ENCODE peak calls at places on chromosomes 2 and 18, in five cellular contexts. E is neuronal stem cell; C is dorsolateral prefrontal cortex; K is CD4-positive, alpha-beta memory T cell; U is kidney. G is an unnamed sample.

GRCh38 chr2:127079358-127079920 is 27.5 kb downstream of the BIN1 start:
- DNase-seq in E (no peak), C (no peak), K (no peak), U (no peak), G (no peak)

GRCh38 chr18:30094556-30094955 is 948.0 kb downstream of the DSC3 start:
- DNase-seq in E (no peak), C (no peak), K (no peak), U (no peak), G (no peak)

GRCh38 chr2:209875270-209875669 is 103.6 kb downstream of the UNC80 start:
- DNase-seq in E (no peak), C (no peak), K (no peak), U (no peak), G (no peak)

GRCh38 chr2:176984987-176985386 is 227.6 kb upstream of the HNRNPA3 start:
- DNase-seq in E (no peak), C (no peak), K (no peak), U (no peak), G (no peak)

GRCh38 chr18:57048351-57048750 is 98.5 kb upstream of the BOD1L2 start:
- DNase-seq in E (no peak), C (no peak), K (no peak), U (no peak), G (no peak)

GRCh38 chr2:137525644-137526190 is 438.6 kb upstream of the HNMT start:
- DNase-seq in E (no peak), C (no peak), K (no peak), U (no peak), G (no peak)

GRCh38 chr2:25833566-25833965 is 44.7 kb downstream of the ASXL2 start:
- DNase-seq in E (no peak), C (no peak), K (no peak), U (no peak), G (no peak)

GRCh38 chr18:65942854-65943253 is 192.0 kb downstream of the CDH7 start:
- DNase-seq in E (no peak), C (no peak), K (no peak), U (no peak), G (no peak)

GRCh38 chr2:95539290-95539689 is 52.5 kb upstream of the TRIM43 start:
- DNase-seq in E (no peak), C (no peak), K (no peak), U (no peak), G (no peak)

GRCh38 chr2:101349893-101350662 is 37.2 kb downstream of the CREG2 start:
- DNase-seq in E (no peak), C (peak; percentile 50), K (no peak), U (no peak), G (no peak)

GRCh38 chr2:190860985-190861721 is 19.5 kb upstream of the GLS start:
- DNase-seq in E (no peak), C (no peak), K (no peak), U (no peak), G (no peak)

GRCh38 chr2:241774419-241775222 is 2.0 kb upstream of the GAL3ST2 start:
- DNase-seq in E (no peak), C (no peak), K (no peak), U (no peak), G (no peak)

GRCh38 chr2:42722328-42723190 is 41.4 kb downstream of the OXER1 start:
- DNase-seq in E (no peak), C (peak; percentile 15), K (no peak), U (no peak), G (peak; percentile 23)

GRCh38 chr2:128642801-128643200 is 324.1 kb upstream of the HS6ST1 start:
- DNase-seq in E (no peak), C (no peak), K (no peak), U (peak; percentile 30), G (no peak)

GRCh38 chr2:128642316-128642715 is 323.6 kb upstream of the HS6ST1 start:
- DNase-seq in E (no peak), C (no peak), K (no peak), U (peak; percentile 22), G (peak; percentile 10)

GRCh38 chr2:128644745-128645256 is 326.1 kb upstream of the HS6ST1 start:
- DNase-seq in E (peak; percentile 27), C (no peak), K (no peak), U (no peak), G (no peak)

GRCh38 chr2:128644156-128644555 is 325.5 kb upstream of the HS6ST1 start:
- DNase-seq in E (peak; percentile 71), C (no peak), K (no peak), U (peak; percentile 34), G (peak; percentile 33)

DNA sequence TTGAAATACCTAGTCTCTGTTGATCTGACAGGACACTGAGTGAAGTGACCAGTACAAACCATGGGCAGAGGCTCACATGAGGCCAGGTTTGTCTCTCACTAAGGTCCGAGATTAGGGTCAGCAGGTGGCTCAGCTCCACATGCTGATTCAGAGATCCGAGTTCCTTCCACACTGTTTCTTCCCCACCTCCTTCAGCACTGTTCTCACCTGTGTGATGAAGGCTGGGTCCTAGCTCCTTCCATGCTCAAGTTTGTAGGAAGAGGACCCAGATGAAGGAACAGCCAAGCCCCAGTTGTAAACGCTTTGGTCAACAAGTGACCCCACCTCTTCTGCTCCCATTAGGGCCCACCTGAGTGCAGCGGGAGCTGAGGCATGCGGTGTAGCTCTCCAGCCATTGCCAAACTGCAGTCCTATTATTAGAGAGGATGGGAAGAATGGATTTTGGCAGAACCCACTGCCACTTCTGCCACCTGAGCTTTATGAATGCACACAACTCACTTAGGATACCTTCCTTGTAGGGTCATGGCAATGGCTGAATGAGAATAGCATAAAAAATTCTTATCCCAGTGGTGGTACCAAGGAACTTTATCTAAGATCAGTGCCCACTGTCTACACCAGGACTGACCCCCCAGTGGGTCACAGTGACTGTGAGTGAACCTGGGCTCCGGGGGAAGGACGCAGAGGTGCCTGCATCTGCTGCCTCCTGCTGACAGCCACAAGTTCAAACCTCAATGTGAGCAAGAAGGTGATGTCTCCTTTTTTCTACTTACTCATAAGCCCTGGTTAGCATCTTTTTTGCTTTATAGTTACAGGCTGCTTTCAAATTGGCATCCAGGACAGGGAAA is 324.8 kb upstream of the HS6ST1 start:
- DNase-seq in E (no peak), C (no peak), K (no peak), U (peak; percentile 32), G (no peak)
- H3K27ac ChIP-seq in E (peak overlapping the region; percentile 64), C (no peak overlapping the region), K (no peak overlapping the region), U (no peak overlapping the region), G (no peak overlapping the region)

GRCh38 chr2:61178603-61179545 is 16.9 kb downstream of the C2orf74 start:
- DNase-seq in E (no peak), C (no peak), K (no peak), U (no peak), G (no peak)
- H3K27ac ChIP-seq in E (no peak overlapping the region), C (peak overlapping the region; percentile 100), K (peak overlapping the region; percentile 93), U (peak overlapping the region; percentile 99), G (peak overlapping the region; percentile 99)

DNA sequence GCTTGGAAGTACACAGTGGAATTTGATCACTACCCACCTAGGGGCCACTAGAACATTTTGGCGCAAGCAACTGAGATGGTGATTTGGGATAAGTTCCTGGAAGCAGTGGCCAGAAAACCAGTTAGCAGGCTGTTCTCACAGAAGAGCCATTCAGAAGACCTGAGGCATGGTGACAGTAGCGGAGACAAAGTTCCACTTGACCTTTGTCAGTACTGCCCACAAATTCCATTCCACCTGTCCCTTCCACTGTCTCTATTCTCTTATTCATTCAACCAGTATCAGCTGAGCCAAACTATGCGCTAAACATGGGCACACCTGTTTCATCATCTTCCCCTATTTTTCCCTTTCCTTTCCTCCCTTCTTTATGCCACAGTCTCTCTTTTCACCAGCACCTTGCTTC is 59.2 kb upstream of the PPP1CB start:
- DNase-seq in E (no peak), C (no peak), K (no peak), U (no peak), G (no peak)
- H3K27ac ChIP-seq in E (no peak overlapping the region), C (no peak overlapping the region), K (no peak overlapping the region), U (no peak overlapping the region), G (peak overlapping the region; percentile 23)

GRCh38 chr2:11777066-11777782 is 30.8 kb downstream of the LPIN1 start:
- DNase-seq in E (no peak), C (no peak), K (no peak), U (no peak), G (no peak)
- H3K27ac ChIP-seq in E (no peak overlapping the region), C (no peak overlapping the region), K (peak overlapping the region; percentile 52), U (no peak overlapping the region), G (no peak overlapping the region)

GRCh38 chr18:48541026-48541746 is 2.4 kb downstream of the CTIF start:
- DNase-seq in E (peak; percentile 65), C (peak; percentile 74), K (no peak), U (peak; percentile 92), G (peak; percentile 55)
- H3K27ac ChIP-seq in E (no peak overlapping the region), C (peak overlapping the region; percentile 95), K (no peak overlapping the region), U (peak overlapping the region; percentile 88), G (peak overlapping the region; percentile 93)

GRCh38 chr18:3388323-3388722 is 61.6 kb upstream of the TGIF1 start:
- DNase-seq in E (no peak), C (no peak), K (no peak), U (no peak), G (no peak)
- H3K27ac ChIP-seq in E (no peak overlapping the region), C (no peak overlapping the region), K (no peak overlapping the region), U (no peak overlapping the region), G (no peak overlapping the region)